ENCODE peak calls at places on chromosomes 7 and 10, in nine cellular contexts. S is amygdala; D is activated T-cell treated with anti-CD3 and anti-CD28 coated beads for 24 hours; K is NCI-H1417; E is stimulated activated CD4-positive, alpha-beta T cell treated with anti-CD3 and anti-CD28 coated beads, Interleukin-12 subunit alpha, Interleukin-12 subunit beta, amount 100 ng/mL, for 4 hours; O is BJ; Z is effector memory CD4-positive, alpha-beta T cell; R is fibroblast of the conjunctiva; U is fibroblast of lung. H is an unnamed sample.

GRCh38 chr7:37093257-37093656 is 355.4 kb downstream of the ELMO1 start:
- DNase-seq in S (no peak), D (no peak), K (no peak), E (no peak), O (no peak), Z (no peak), R (no peak), U (no peak), H (no peak)

GRCh38 chr7:129609666-129610065 is 1.9 kb upstream of the NRF1 start:
- DNase-seq in S (no peak), D (no peak), K (no peak), E (no peak), O (no peak), Z (no peak), R (no peak), U (peak), H (no peak)

GRCh38 chr7:106010866-106011265 is 47.8 kb downstream of the CDHR3 start:
- DNase-seq in S (no peak), D (no peak), K (no peak), E (no peak), O (no peak), Z (no peak), R (no peak), U (peak), H (no peak)

GRCh38 chr10:84196083-84196482 is 1.7 kb downstream of the CDHR1 start:
- DNase-seq in S (no peak), D (no peak), K (peak), E (no peak), O (no peak), Z (no peak), R (no peak), U (no peak), H (no peak)

GRCh38 chr10:65348637-65349036 is 1577.2 kb upstream of the LRRTM3 start:
- DNase-seq in S (no peak), D (no peak), K (no peak), E (no peak), O (no peak), Z (no peak), R (no peak), U (no peak), H (no peak)

GRCh38 chr10:12971001-12971788 is 30.3 kb downstream of the CCDC3 start:
- DNase-seq in S (no peak), D (no peak), K (no peak), E (no peak), O (no peak), Z (no peak), R (no peak), U (no peak), H (no peak)

GRCh38 chr10:126001579-126001978 is 105.2 kb downstream of the FANK1 start:
- DNase-seq in S (no peak), D (no peak), K (no peak), E (no peak), O (no peak), Z (no peak), R (no peak), U (peak), H (no peak)

GRCh38 chr10:10499839-10500238 is 517.8 kb upstream of the CELF2 start:
- DNase-seq in S (no peak), D (no peak), K (no peak), E (no peak), O (no peak), Z (no peak), R (peak), U (peak), H (peak)

GRCh38 chr7:38518516-38518915 is 112.7 kb downstream of the AMPH start:
- DNase-seq in S (no peak), D (no peak), K (no peak), E (no peak), O (no peak), Z (no peak), R (no peak), U (peak), H (no peak)

GRCh38 chr7:143494622-143495021 is 16.9 kb downstream of the TAS2R41 start:
- DNase-seq in S (no peak), D (no peak), K (no peak), E (no peak), O (no peak), Z (no peak), R (no peak), U (peak), H (no peak)

GRCh38 chr10:88041243-88042161 is 178.1 kb downstream of the PTEN start:
- DNase-seq in S (no peak), D (no peak), K (no peak), E (no peak), O (no peak), Z (no peak), R (no peak), U (peak), H (no peak)

GRCh38 chr7:85730016-85730415 is 543.2 kb upstream of the SEMA3D start:
- DNase-seq in S (no peak), D (no peak), K (no peak), E (no peak), O (no peak), Z (no peak), R (no peak), U (no peak), H (no peak)

GRCh38 chr7:75982306-75983064 is 11.9 kb downstream of the TMEM120A start:
- DNase-seq in S (no peak), D (no peak), K (no peak), E (no peak), O (no peak), Z (no peak), R (no peak), U (no peak), H (no peak)

GRCh38 chr7:23055582-23056178 is 41.8 kb upstream of the HYCC1 start:
- DNase-seq in S (peak), D (peak), K (peak), E (peak), O (no peak), Z (peak), R (peak), U (peak), H (peak)

GRCh38 chr7:25391295-25391861 is 163.1 kb upstream of the NPVF start:
- DNase-seq in S (no peak), D (no peak), K (peak), E (no peak), O (no peak), Z (no peak), R (peak), U (peak), H (no peak)

GRCh38 chr7:25739096-25739495 is 412.9 kb upstream of the NFE2L3 start:
- DNase-seq in S (no peak), D (no peak), K (peak), E (no peak), O (no peak), Z (no peak), R (no peak), U (no peak), H (no peak)

GRCh38 chr7:18548569-18548968 is 53.0 kb downstream of the HDAC9 start:
- DNase-seq in S (no peak), D (no peak), K (no peak), E (no peak), O (no peak), Z (no peak), R (no peak), U (no peak), H (no peak)

GRCh38 chr10:73039635-73040034 is 57.0 kb downstream of the P4HA1 start:
- DNase-seq in S (no peak), D (no peak), K (no peak), E (no peak), O (peak), Z (no peak), R (peak), U (peak), H (no peak)

GRCh38 chr7:70893422-70893821 is 238.5 kb upstream of the GALNT17 start:
- DNase-seq in S (no peak), D (no peak), K (no peak), E (no peak), O (no peak), Z (no peak), R (no peak), U (no peak), H (no peak)

GRCh38 chr7:151662291-151662690 is 142.6 kb upstream of the RHEB start:
- DNase-seq in S (no peak), D (no peak), K (no peak), E (no peak), O (no peak), Z (no peak), R (no peak), U (no peak), H (no peak)

GRCh38 chr7:121420976-121421375 is 24.9 kb upstream of the FAM3C start:
- DNase-seq in S (no peak), D (no peak), K (no peak), E (no peak), O (no peak), Z (no peak), R (no peak), U (no peak), H (no peak)

GRCh38 chr7:91940572-91941341 is at the start of gene AKAP9:
- DNase-seq in S (peak), D (peak), K (peak), E (peak), O (no peak), Z (peak), R (peak), U (peak), H (no peak)

GRCh38 chr10:725786-726185 is 36.3 kb upstream of the DIP2C start:
- DNase-seq in S (no peak), D (no peak), K (no peak), E (no peak), O (no peak), Z (no peak), R (no peak), U (no peak), H (no peak)

GRCh38 chr7:149715476-149715875 is 57.9 kb downstream of the ZNF467 start:
- DNase-seq in S (no peak), D (peak), K (no peak), E (no peak), O (no peak), Z (no peak), R (no peak), U (no peak), H (no peak)

H was measured in skeletal muscle cell.